ENCODE peak calls at places on chromosomes 13 and 19, in four cellular contexts. One of them, this sample, is unnamed.

GRCh38 chr13:76884167-76884566 is 2.0 kb downstream of the KCTD12 start:
- DNase-seq in heart left ventricle: peak; percentile 31
- DNase-seq in A549: no peak
- DNase-seq in H9: peak; percentile 78
- DNase-seq in this sample: peak; percentile 70

GRCh38 chr19:27745978-27746542 is 1466.9 kb downstream of the UQCRFS1 start:
- DNase-seq in heart left ventricle: no peak
- DNase-seq in H9: peak; percentile 2
- DNase-seq in A549: no peak
- DNase-seq in this sample: no peak

GRCh38 chr13:51844862-51845573 is at the start of gene TMEM272:
- DNase-seq in heart left ventricle: peak; percentile 34
- DNase-seq in H9: peak; percentile 72
- DNase-seq in A549: peak; percentile 77
- DNase-seq in this sample: peak; percentile 67

GRCh38 chr13:111474136-111475002 is 153.9 kb downstream of the TEX29 start:
- DNase-seq in heart left ventricle: no peak
- DNase-seq in A549: peak; percentile 58
- DNase-seq in H9: peak; percentile 64
- DNase-seq in this sample: peak; percentile 65

GRCh38 chr19:7383284-7383683 is 34.5 kb downstream of the ARHGEF18 start:
- DNase-seq in heart left ventricle: no peak
- DNase-seq in A549: no peak
- DNase-seq in H9: no peak
- DNase-seq in this sample: no peak

GRCh38 chr13:49220856-49221614 is 897 bp downstream of the MLNR start:
- DNase-seq in A549: no peak
- DNase-seq in H9: peak; percentile 41
- DNase-seq in heart left ventricle: no peak
- DNase-seq in this sample: peak; percentile 37

GRCh38 chr13:114149774-114150740 is 17.6 kb upstream of the RASA3 start:
- DNase-seq in heart left ventricle: no peak
- DNase-seq in H9: no peak
- DNase-seq in A549: no peak
- DNase-seq in this sample: no peak

GRCh38 chr19:47510516-47511127 is 4.2 kb downstream of the NAPA start:
- DNase-seq in heart left ventricle: no peak
- DNase-seq in H9: no peak
- DNase-seq in A549: no peak
- DNase-seq in this sample: no peak

GRCh38 chr19:18119243-18120105 is 21.9 kb downstream of the MAST3 start:
- DNase-seq in heart left ventricle: no peak
- DNase-seq in A549: no peak
- DNase-seq in H9: no peak
- DNase-seq in this sample: no peak

GRCh38 chr19:15129856-15130580 is 22.8 kb downstream of the SYDE1 start:
- DNase-seq in A549: no peak
- DNase-seq in H9: no peak
- DNase-seq in heart left ventricle: no peak
- DNase-seq in this sample: peak; percentile 28

GRCh38 chr13:95440441-95441088 is 112.0 kb upstream of the CLDN10 start:
- DNase-seq in A549: no peak
- DNase-seq in H9: no peak
- DNase-seq in heart left ventricle: no peak
- DNase-seq in this sample: no peak

GRCh38 chr13:30908416-30908980 is 2.4 kb downstream of the MEDAG start:
- DNase-seq in H9: no peak
- DNase-seq in A549: no peak
- DNase-seq in heart left ventricle: peak; percentile 62
- DNase-seq in this sample: no peak

GRCh38 chr19:5678071-5678682 is 2.1 kb downstream of the MICOS13 start:
- DNase-seq in H9: no peak
- DNase-seq in A549: no peak
- DNase-seq in heart left ventricle: no peak
- DNase-seq in this sample: no peak

GRCh38 chr13:42392706-42393572 is 121.0 kb downstream of the AKAP11 start:
- DNase-seq in H9: no peak
- DNase-seq in A549: no peak
- DNase-seq in heart left ventricle: no peak
- DNase-seq in this sample: peak; percentile 9

GRCh38 chr13:30745917-30746686 is 10.8 kb downstream of the ALOX5AP start:
- DNase-seq in H9: no peak
- DNase-seq in heart left ventricle: no peak
- DNase-seq in A549: no peak
- DNase-seq in this sample: no peak

GRCh38 chr13:113351514-113352026 is 12.4 kb downstream of the GRTP1 start:
- DNase-seq in H9: peak; percentile 27
- DNase-seq in A549: no peak
- DNase-seq in heart left ventricle: no peak
- DNase-seq in this sample: no peak

GRCh38 chr13:75324413-75324940 is 157.5 kb downstream of the TBC1D4 start:
- DNase-seq in heart left ventricle: no peak
- DNase-seq in H9: no peak
- DNase-seq in A549: no peak
- DNase-seq in this sample: no peak

GRCh38 chr13:75316427-75316826 is 165.5 kb downstream of the TBC1D4 start:
- DNase-seq in A549: no peak
- DNase-seq in H9: no peak
- DNase-seq in heart left ventricle: no peak
- DNase-seq in this sample: no peak

GRCh38 chr13:75321084-75321483 is 160.9 kb downstream of the TBC1D4 start:
- DNase-seq in A549: no peak
- DNase-seq in H9: no peak
- DNase-seq in heart left ventricle: no peak
- DNase-seq in this sample: no peak

GRCh38 chr13:75318138-75318833 is 163.7 kb downstream of the TBC1D4 start:
- DNase-seq in A549: no peak
- DNase-seq in heart left ventricle: no peak
- DNase-seq in H9: no peak
- DNase-seq in this sample: no peak

DNA sequence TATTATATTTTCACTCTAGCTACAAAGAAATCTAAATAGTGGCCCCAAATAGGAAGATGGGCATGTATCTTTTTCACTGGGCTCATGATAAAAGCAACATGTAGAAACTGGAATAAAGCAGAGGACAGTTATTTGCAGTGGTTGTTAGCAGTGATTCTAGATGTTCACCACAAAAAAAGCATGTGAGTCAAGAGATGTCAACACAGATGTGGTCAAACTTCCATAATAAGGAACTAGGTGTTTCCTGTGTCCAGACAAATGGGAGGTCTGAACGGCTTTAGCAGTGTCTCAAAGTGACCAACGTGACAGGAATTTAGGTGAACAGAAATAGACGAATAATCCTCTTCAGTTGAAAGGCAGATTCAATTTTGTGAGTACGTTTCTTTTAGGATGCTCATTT is 162.7 kb downstream of the TBC1D4 start:
- DNase-seq in heart left ventricle: no peak
- DNase-seq in H9: no peak
- DNase-seq in A549: no peak
- DNase-seq in this sample: no peak
- H3K4me1 ChIP-seq in heart left ventricle: no peaks in the 10 kb centered on the region
- H3K4me1 ChIP-seq in H9: no peaks in the 10 kb centered on the region
- H3K4me1 ChIP-seq in A549: peaks cover 7% of the 10 kb centered on the region
- H3K4me1 ChIP-seq in this sample: no peaks in the 10 kb centered on the region

DNA sequence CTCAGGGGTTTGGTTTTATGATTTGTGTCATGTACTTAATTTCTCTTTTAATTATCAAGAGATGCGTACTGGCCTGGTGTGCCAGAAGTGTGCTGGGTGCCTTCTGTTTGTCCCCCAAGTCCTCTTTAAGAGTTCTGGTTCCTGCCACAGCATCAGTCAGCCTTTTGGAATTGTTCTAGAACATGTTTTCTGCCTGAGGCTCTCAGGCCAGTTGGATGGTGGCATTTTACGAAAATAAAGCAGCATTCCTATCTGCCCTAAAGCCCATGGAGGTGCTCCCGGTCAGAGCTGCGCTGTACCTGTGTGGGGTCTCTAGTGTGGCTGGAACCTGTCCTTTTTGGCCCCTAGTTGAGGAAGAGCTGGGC is 54.1 kb downstream of the TSSK6 start:
- DNase-seq in H9: no peak
- DNase-seq in A549: no peak
- DNase-seq in heart left ventricle: no peak
- DNase-seq in this sample: peak; percentile 41
- H3K4me1 ChIP-seq in H9: peaks cover 20% of the 10 kb centered on the region
- H3K4me1 ChIP-seq in A549: peaks cover 6% of the 10 kb centered on the region
- H3K4me1 ChIP-seq in heart left ventricle: peaks cover 59% of the 10 kb centered on the region
- H3K4me1 ChIP-seq in this sample: peaks cover 38% of the 10 kb centered on the region

GRCh38 chr19:53844849-53845246 is 20.7 kb upstream of the NLRP12 start:
- DNase-seq in H9: no peak
- DNase-seq in A549: no peak
- DNase-seq in heart left ventricle: no peak
- DNase-seq in this sample: no peak
- H3K4me1 ChIP-seq in H9: no peaks in the 10 kb centered on the region
- H3K4me1 ChIP-seq in A549: peaks cover 31% of the 10 kb centered on the region
- H3K4me1 ChIP-seq in heart left ventricle: no peaks in the 10 kb centered on the region
- H3K4me1 ChIP-seq in this sample: no peaks in the 10 kb centered on the region

GRCh38 chr13:99061411-99061810 is 83.5 kb upstream of the DOCK9 start:
- DNase-seq in heart left ventricle: no peak
- DNase-seq in H9: no peak
- DNase-seq in A549: no peak
- DNase-seq in this sample: no peak

GRCh38 chr13:99063952-99064351 is 86.1 kb upstream of the DOCK9 start:
- DNase-seq in heart left ventricle: no peak
- DNase-seq in A549: no peak
- DNase-seq in H9: no peak
- DNase-seq in this sample: no peak

GRCh38 chr13:99064624-99065249 is 86.9 kb upstream of the DOCK9 start:
- DNase-seq in heart left ventricle: no peak
- DNase-seq in H9: no peak
- DNase-seq in A549: no peak
- DNase-seq in this sample: no peak

GRCh38 chr13:99063178-99063577 is 85.3 kb upstream of the DOCK9 start:
- DNase-seq in A549: no peak
- DNase-seq in H9: no peak
- DNase-seq in heart left ventricle: no peak
- DNase-seq in this sample: no peak

GRCh38 chr13:99062593-99062992 is 84.7 kb upstream of the DOCK9 start:
- DNase-seq in heart left ventricle: peak; percentile 59
- DNase-seq in A549: no peak
- DNase-seq in H9: no peak
- DNase-seq in this sample: no peak
- H3K4me1 ChIP-seq in heart left ventricle: peaks cover 16% of the 10 kb centered on the region
- H3K4me1 ChIP-seq in A549: peaks cover 32% of the 10 kb centered on the region
- H3K4me1 ChIP-seq in H9: no peaks in the 10 kb centered on the region
- H3K4me1 ChIP-seq in this sample: no peaks in the 10 kb centered on the region

DNA sequence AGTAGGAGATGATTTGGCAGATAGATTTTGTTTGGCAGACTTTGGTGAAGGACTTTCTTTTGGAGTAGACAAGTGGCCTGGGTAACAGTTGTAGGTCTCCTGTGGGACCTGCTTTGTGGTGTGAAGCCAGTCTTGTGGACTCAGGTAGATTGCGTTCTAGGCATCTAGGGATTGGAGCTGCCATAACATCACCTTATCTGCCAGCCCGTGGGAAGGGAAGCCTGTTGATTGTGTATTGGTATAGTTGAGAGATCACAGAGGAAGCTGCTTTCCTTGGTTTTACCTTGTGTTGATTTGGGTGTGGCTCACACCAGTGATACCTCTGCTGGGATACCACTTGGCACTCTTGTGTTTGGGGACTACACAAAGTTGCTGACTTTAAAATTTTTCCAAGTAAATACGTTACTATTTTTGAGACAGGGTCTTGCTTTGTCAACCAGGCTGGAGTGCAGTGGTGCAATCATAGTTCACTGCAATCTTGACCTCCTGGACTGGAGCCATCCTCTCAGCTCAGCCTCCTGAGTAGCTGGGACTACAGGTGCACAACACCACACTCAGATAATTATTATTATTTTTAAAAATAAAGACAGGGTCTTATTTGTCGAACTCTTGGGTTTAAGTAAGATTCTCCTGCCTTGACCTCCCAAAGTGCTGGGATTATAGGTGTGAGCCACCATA is 7.8 kb downstream of the HNRNPM start:
- DNase-seq in heart left ventricle: no peak
- DNase-seq in A549: no peak
- DNase-seq in H9: no peak
- DNase-seq in this sample: peak; percentile 78
- H3K4me1 ChIP-seq in heart left ventricle: peaks cover 61% of the 10 kb centered on the region
- H3K4me1 ChIP-seq in A549: peaks cover 81% of the 10 kb centered on the region
- H3K4me1 ChIP-seq in H9: peaks cover 10% of the 10 kb centered on the region
- H3K4me1 ChIP-seq in this sample: peaks cover 22% of the 10 kb centered on the region

GRCh38 chr19:38306236-38306635 is 2.2 kb downstream of the C19orf33 start:
- DNase-seq in heart left ventricle: no peak
- DNase-seq in A549: no peak
- DNase-seq in H9: no peak
- DNase-seq in this sample: no peak

GRCh38 chr19:38307076-38307475 is 3.0 kb downstream of the C19orf33 start:
- DNase-seq in heart left ventricle: no peak
- DNase-seq in H9: no peak
- DNase-seq in A549: no peak
- DNase-seq in this sample: no peak

GRCh38 chr19:38304352-38304865 is 358 bp downstream of the C19orf33 start:
- DNase-seq in A549: no peak
- DNase-seq in heart left ventricle: no peak
- DNase-seq in H9: no peak
- DNase-seq in this sample: peak; percentile 19

GRCh38 chr19:38304866-38305429 is 897 bp downstream of the C19orf33 start:
- DNase-seq in A549: peak; percentile 100
- DNase-seq in H9: peak; percentile 99
- DNase-seq in heart left ventricle: peak; percentile 43
- DNase-seq in this sample: peak; percentile 94

GRCh38 chr19:38303517-38304351 is at the start of gene C19orf33:
- DNase-seq in A549: peak; percentile 100
- DNase-seq in heart left ventricle: no peak
- DNase-seq in H9: peak; percentile 85
- DNase-seq in this sample: peak; percentile 71
- H3K4me1 ChIP-seq in A549: peaks cover 62% of the 10 kb centered on the region
- H3K4me1 ChIP-seq in heart left ventricle: no peaks in the 10 kb centered on the region
- H3K4me1 ChIP-seq in H9: no peaks in the 10 kb centered on the region
- H3K4me1 ChIP-seq in this sample: no peaks in the 10 kb centered on the region

GRCh38 chr19:55679343-55680257 is 4.6 kb downstream of the EPN1 start:
- DNase-seq in heart left ventricle: no peak
- DNase-seq in A549: no peak
- DNase-seq in H9: no peak
- DNase-seq in this sample: no peak

GRCh38 chr19:55676889-55677505 is 2.0 kb downstream of the EPN1 start:
- DNase-seq in heart left ventricle: no peak
- DNase-seq in A549: no peak
- DNase-seq in H9: no peak
- DNase-seq in this sample: no peak

GRCh38 chr19:55676384-55676783 is 1.4 kb downstream of the EPN1 start:
- DNase-seq in heart left ventricle: no peak
- DNase-seq in H9: no peak
- DNase-seq in A549: no peak
- DNase-seq in this sample: no peak

GRCh38 chr19:55677572-55678028 is 2.6 kb downstream of the EPN1 start:
- DNase-seq in A549: no peak
- DNase-seq in H9: no peak
- DNase-seq in heart left ventricle: no peak
- DNase-seq in this sample: peak; percentile 57

GRCh38 chr19:55678121-55678671 is 3.2 kb downstream of the EPN1 start:
- DNase-seq in A549: no peak
- DNase-seq in heart left ventricle: peak; percentile 38
- DNase-seq in H9: no peak
- DNase-seq in this sample: no peak
- H3K4me1 ChIP-seq in A549: peaks cover 29% of the 10 kb centered on the region
- H3K4me1 ChIP-seq in heart left ventricle: peaks cover 18% of the 10 kb centered on the region
- H3K4me1 ChIP-seq in H9: no peaks in the 10 kb centered on the region
- H3K4me1 ChIP-seq in this sample: peaks cover 2% of the 10 kb centered on the region

This sample was measured in mesendoderm.